ENCODE peak calls at places on chromosome 15, in seven cellular contexts. J, P, U, E, L, Z and I are unnamed samples.

GRCh38 chr15:90059208-90059985 is 42.9 kb downstream of the IDH2 start:
- DNase-seq in P (peak; percentile 77), Z (no peak), L (no peak), J (no peak), E (peak; percentile 28), U (peak; percentile 74), I (peak; percentile 40)

GRCh38 chr15:98442901-98443300 is 205.4 kb upstream of the IGF1R start:
- DNase-seq in J (no peak), Z (no peak), E (no peak), P (no peak), U (no peak), L (no peak), I (peak; percentile 77)

GRCh38 chr15:23052522-23052921 is 13.2 kb upstream of the TUBGCP5 start:
- DNase-seq in L (no peak), U (no peak), J (no peak), P (no peak), Z (no peak), E (no peak), I (peak; percentile 8)

GRCh38 chr15:68214838-68215234 is 9.7 kb upstream of the CALML4 start:
- DNase-seq in L (no peak), E (no peak), J (no peak), Z (no peak), P (no peak), U (no peak), I (no peak)

GRCh38 chr15:38299216-38299615 is 46.6 kb downstream of the SPRED1 start:
- DNase-seq in E (no peak), U (no peak), P (no peak), L (peak; percentile 31), J (no peak), Z (no peak), I (no peak)

GRCh38 chr15:25795712-25796111 is 67.4 kb downstream of the ATP10A start:
- DNase-seq in L (no peak), Z (no peak), E (no peak), J (no peak), U (no peak), P (no peak), I (no peak)

GRCh38 chr15:32878849-32879795 is 161.3 kb downstream of the GREM1 start:
- DNase-seq in E (no peak), P (no peak), Z (no peak), U (no peak), J (no peak), L (no peak), I (no peak)

GRCh38 chr15:51126842-51127241 is 32.1 kb upstream of the TNFAIP8L3 start:
- DNase-seq in L (no peak), Z (no peak), U (no peak), J (no peak), P (no peak), E (no peak), I (no peak)

GRCh38 chr15:85361306-85361705 is 19.1 kb upstream of the AKAP13 start:
- DNase-seq in E (no peak), Z (no peak), P (no peak), J (no peak), L (no peak), U (no peak), I (no peak)

GRCh38 chr15:98923159-98923558 is 84.4 kb downstream of the PGPEP1L start:
- DNase-seq in Z (no peak), J (no peak), P (no peak), L (no peak), U (no peak), E (no peak), I (no peak)

GRCh38 chr15:68228143-68228970 is 1.2 kb downstream of the CLN6 start:
- DNase-seq in L (peak; percentile 35), Z (no peak), J (no peak), U (no peak), P (no peak), E (no peak), I (peak; percentile 26)

GRCh38 chr15:34331809-34332208 is 5.8 kb downstream of the SLC12A6 start:
- DNase-seq in L (no peak), J (no peak), E (no peak), Z (no peak), U (no peak), P (no peak), I (no peak)

GRCh38 chr15:80384442-80384841 is 19.7 kb upstream of the ARNT2 start:
- DNase-seq in E (no peak), L (no peak), P (no peak), J (no peak), U (no peak), Z (no peak), I (no peak)

GRCh38 chr15:101353240-101353639 is 58.2 kb upstream of the SNRPA1 start:
- DNase-seq in Z (no peak), J (no peak), U (no peak), P (no peak), L (no peak), E (no peak), I (no peak)

GRCh38 chr15:92391640-92392039 is 2.0 kb upstream of the ST8SIA2 start:
- DNase-seq in Z (peak; percentile 73), P (no peak), L (no peak), U (no peak), J (no peak), E (no peak), I (peak; percentile 52)

GRCh38 chr15:67809866-67810265 is 15.4 kb upstream of the SKOR1 start:
- DNase-seq in U (no peak), Z (no peak), J (no peak), L (no peak), P (no peak), E (no peak), I (no peak)

GRCh38 chr15:42510258-42511009 is 15.0 kb downstream of the SNAP23 start:
- DNase-seq in L (no peak), Z (no peak), P (no peak), E (no peak), J (no peak), U (no peak), I (no peak)

GRCh38 chr15:97661796-97662195 is 298.7 kb upstream of the ARRDC4 start:
- DNase-seq in U (no peak), Z (no peak), E (no peak), J (no peak), P (no peak), L (no peak), I (no peak)

GRCh38 chr15:40949756-40950207 is 3.5 kb upstream of the CHAC1 start:
- DNase-seq in P (no peak), Z (no peak), J (no peak), U (no peak), E (no peak), L (no peak), I (no peak)

GRCh38 chr15:69903476-69904295 is 194.0 kb downstream of the TLE3 start:
- DNase-seq in J (no peak), Z (no peak), P (no peak), U (no peak), E (no peak), L (peak; percentile 27), I (no peak)

GRCh38 chr15:48868549-48868948 is 9.4 kb upstream of the EID1 start:
- DNase-seq in P (no peak), E (no peak), L (peak; percentile 38), Z (no peak), J (no peak), U (no peak), I (no peak)

GRCh38 chr15:78680416-78681068 is 39.5 kb upstream of the CHRNB4 start:
- DNase-seq in J (peak; percentile 30), Z (no peak), L (no peak), E (no peak), U (no peak), P (no peak), I (no peak)

GRCh38 chr15:34886134-34886533 is 83.4 kb downstream of the AQR start:
- DNase-seq in P (no peak), L (no peak), Z (no peak), J (no peak), E (no peak), U (no peak), I (no peak)

GRCh38 chr15:66617137-66618090 is 51.6 kb upstream of the LCTL start:
- DNase-seq in U (no peak), E (no peak), P (no peak), Z (no peak), J (peak; percentile 89), L (peak; percentile 74), I (no peak)

GRCh38 chr15:65214010-65214409 is 2.7 kb upstream of the CILP start:
- DNase-seq in U (no peak), P (no peak), J (no peak), L (no peak), E (no peak), Z (no peak), I (no peak)

GRCh38 chr15:30042556-30042955 is 40.2 kb upstream of the GOLGA8J start:
- DNase-seq in J (no peak), U (no peak), P (no peak), Z (no peak), E (no peak), L (no peak), I (no peak)

GRCh38 chr15:84811151-84811550 is 6.0 kb upstream of the ALPK3 start:
- DNase-seq in Z (no peak), P (no peak), J (no peak), L (no peak), E (no peak), U (no peak), I (no peak)

GRCh38 chr15:99019558-99020540 is 12.3 kb upstream of the PGPEP1L start:
- DNase-seq in U (no peak), E (no peak), L (no peak), P (no peak), Z (no peak), J (no peak), I (no peak)

GRCh38 chr15:69064649-69065048 is 50.2 kb downstream of the NOX5 start:
- DNase-seq in J (no peak), E (no peak), U (no peak), P (no peak), L (no peak), Z (no peak), I (no peak)

GRCh38 chr15:71743861-71744382 is 66.4 kb upstream of the NR2E3 start:
- DNase-seq in P (peak; percentile 40), J (peak; percentile 67), E (peak; percentile 36), Z (no peak), U (peak; percentile 60), L (peak; percentile 56), I (peak; percentile 42)